ENCODE peak calls at places on chromosomes 3 and 15, in ten cellular contexts. One of them, this sample, is unnamed.

GRCh38 chr15:39360417-39360816 is 220.5 kb upstream of the THBS1 start:
- DNase-seq in brain microvascular endothelial cell: no peak
- DNase-seq in fibroblast of the aortic adventitia: no peak
- DNase-seq in hepatocyte: no peak
- DNase-seq in uterus: no peak
- DNase-seq in fibroblast of mammary gland: peak; percentile 48
- DNase-seq in HFF-Myc: no peak
- DNase-seq in IMR-90: no peak
- DNase-seq in ovary: no peak
- DNase-seq in AG04450: no peak
- DNase-seq in this sample: no peak

GRCh38 chr3:186998937-186999368 is 68.6 kb downstream of the ST6GAL1 start:
- DNase-seq in fibroblast of the aortic adventitia: no peak
- DNase-seq in hepatocyte: no peak
- DNase-seq in brain microvascular endothelial cell: no peak
- DNase-seq in IMR-90: no peak
- DNase-seq in uterus: no peak
- DNase-seq in ovary: no peak
- DNase-seq in AG04450: no peak
- DNase-seq in HFF-Myc: no peak
- DNase-seq in fibroblast of mammary gland: no peak
- DNase-seq in this sample: no peak

GRCh38 chr3:167684389-167684993 is 30.7 kb upstream of the WDR49 start:
- DNase-seq in HFF-Myc: peak; percentile 45
- DNase-seq in fibroblast of the aortic adventitia: peak; percentile 73
- DNase-seq in ovary: peak; percentile 7
- DNase-seq in AG04450: peak; percentile 24
- DNase-seq in IMR-90: peak; percentile 58
- DNase-seq in uterus: peak; percentile 31
- DNase-seq in brain microvascular endothelial cell: peak; percentile 76
- DNase-seq in fibroblast of mammary gland: peak; percentile 68
- DNase-seq in hepatocyte: peak; percentile 82
- DNase-seq in this sample: peak; percentile 79

GRCh38 chr15:92797168-92798052 is 102.7 kb upstream of the CHD2 start:
- DNase-seq in HFF-Myc: peak; percentile 75
- DNase-seq in IMR-90: peak; percentile 81
- DNase-seq in fibroblast of mammary gland: peak; percentile 84
- DNase-seq in brain microvascular endothelial cell: peak; percentile 79
- DNase-seq in ovary: no peak
- DNase-seq in fibroblast of the aortic adventitia: peak; percentile 91
- DNase-seq in hepatocyte: peak; percentile 91
- DNase-seq in uterus: peak; percentile 53
- DNase-seq in AG04450: peak; percentile 48
- DNase-seq in this sample: peak; percentile 88

GRCh38 chr3:71517206-71517855 is 66.2 kb downstream of the FOXP1 start:
- DNase-seq in uterus: no peak
- DNase-seq in hepatocyte: no peak
- DNase-seq in fibroblast of the aortic adventitia: peak; percentile 65
- DNase-seq in fibroblast of mammary gland: no peak
- DNase-seq in brain microvascular endothelial cell: no peak
- DNase-seq in IMR-90: no peak
- DNase-seq in ovary: no peak
- DNase-seq in AG04450: no peak
- DNase-seq in HFF-Myc: no peak
- DNase-seq in this sample: no peak

GRCh38 chr15:90819390-90819789 is 49.0 kb upstream of the FURIN start:
- DNase-seq in fibroblast of mammary gland: no peak
- DNase-seq in ovary: no peak
- DNase-seq in brain microvascular endothelial cell: no peak
- DNase-seq in HFF-Myc: no peak
- DNase-seq in fibroblast of the aortic adventitia: no peak
- DNase-seq in IMR-90: no peak
- DNase-seq in hepatocyte: no peak
- DNase-seq in AG04450: no peak
- DNase-seq in uterus: no peak
- DNase-seq in this sample: no peak

GRCh38 chr3:76405196-76405595 is 619.8 kb upstream of the ZNF717 start:
- DNase-seq in IMR-90: peak; percentile 69
- DNase-seq in hepatocyte: no peak
- DNase-seq in fibroblast of the aortic adventitia: no peak
- DNase-seq in HFF-Myc: no peak
- DNase-seq in ovary: no peak
- DNase-seq in uterus: no peak
- DNase-seq in AG04450: no peak
- DNase-seq in fibroblast of mammary gland: peak; percentile 5
- DNase-seq in brain microvascular endothelial cell: peak; percentile 17
- DNase-seq in this sample: peak; percentile 53

GRCh38 chr3:126659915-126660886 is 5.3 kb upstream of the TXNRD3 start:
- DNase-seq in uterus: no peak
- DNase-seq in brain microvascular endothelial cell: no peak
- DNase-seq in AG04450: no peak
- DNase-seq in ovary: no peak
- DNase-seq in fibroblast of the aortic adventitia: no peak
- DNase-seq in HFF-Myc: no peak
- DNase-seq in IMR-90: no peak
- DNase-seq in hepatocyte: peak; percentile 35
- DNase-seq in fibroblast of mammary gland: peak; percentile 16
- DNase-seq in this sample: peak; percentile 27

GRCh38 chr3:122898298-122898697 is 103.4 kb downstream of the SLC49A4 start:
- DNase-seq in IMR-90: no peak
- DNase-seq in fibroblast of mammary gland: no peak
- DNase-seq in brain microvascular endothelial cell: no peak
- DNase-seq in hepatocyte: no peak
- DNase-seq in AG04450: no peak
- DNase-seq in uterus: no peak
- DNase-seq in ovary: no peak
- DNase-seq in HFF-Myc: no peak
- DNase-seq in fibroblast of the aortic adventitia: peak; percentile 16
- DNase-seq in this sample: no peak

GRCh38 chr3:13547591-13548371 is 1.1 kb upstream of the FBLN2 start:
- DNase-seq in hepatocyte: no peak
- DNase-seq in brain microvascular endothelial cell: no peak
- DNase-seq in fibroblast of mammary gland: no peak
- DNase-seq in uterus: no peak
- DNase-seq in HFF-Myc: no peak
- DNase-seq in IMR-90: no peak
- DNase-seq in ovary: no peak
- DNase-seq in AG04450: no peak
- DNase-seq in fibroblast of the aortic adventitia: no peak
- DNase-seq in this sample: no peak

GRCh38 chr3:174101244-174101643 is 703.7 kb downstream of the NLGN1 start:
- DNase-seq in brain microvascular endothelial cell: no peak
- DNase-seq in HFF-Myc: no peak
- DNase-seq in hepatocyte: no peak
- DNase-seq in ovary: no peak
- DNase-seq in IMR-90: peak; percentile 69
- DNase-seq in fibroblast of mammary gland: no peak
- DNase-seq in fibroblast of the aortic adventitia: no peak
- DNase-seq in uterus: no peak
- DNase-seq in AG04450: no peak
- DNase-seq in this sample: no peak

GRCh38 chr15:44038801-44039200 is 156.3 kb downstream of the FRMD5 start:
- DNase-seq in hepatocyte: peak; percentile 58
- DNase-seq in uterus: no peak
- DNase-seq in ovary: no peak
- DNase-seq in AG04450: no peak
- DNase-seq in HFF-Myc: no peak
- DNase-seq in IMR-90: peak; percentile 66
- DNase-seq in fibroblast of the aortic adventitia: no peak
- DNase-seq in fibroblast of mammary gland: no peak
- DNase-seq in brain microvascular endothelial cell: peak; percentile 25
- DNase-seq in this sample: peak; percentile 64

GRCh38 chr3:120098710-120099109 is 4.5 kb upstream of the GSK3B start:
- DNase-seq in brain microvascular endothelial cell: no peak
- DNase-seq in ovary: no peak
- DNase-seq in uterus: no peak
- DNase-seq in HFF-Myc: no peak
- DNase-seq in fibroblast of mammary gland: no peak
- DNase-seq in fibroblast of the aortic adventitia: no peak
- DNase-seq in AG04450: no peak
- DNase-seq in hepatocyte: no peak
- DNase-seq in IMR-90: no peak
- DNase-seq in this sample: no peak

GRCh38 chr15:64337761-64338160 is 18.2 kb downstream of the CSNK1G1 start:
- DNase-seq in HFF-Myc: no peak
- DNase-seq in AG04450: peak; percentile 27
- DNase-seq in hepatocyte: no peak
- DNase-seq in fibroblast of mammary gland: no peak
- DNase-seq in brain microvascular endothelial cell: no peak
- DNase-seq in ovary: no peak
- DNase-seq in fibroblast of the aortic adventitia: no peak
- DNase-seq in uterus: no peak
- DNase-seq in IMR-90: peak; percentile 82
- DNase-seq in this sample: no peak

GRCh38 chr15:64333986-64334385 is 22.0 kb downstream of the CSNK1G1 start:
- DNase-seq in fibroblast of mammary gland: peak; percentile 17
- DNase-seq in HFF-Myc: no peak
- DNase-seq in uterus: no peak
- DNase-seq in brain microvascular endothelial cell: no peak
- DNase-seq in IMR-90: peak; percentile 21
- DNase-seq in AG04450: no peak
- DNase-seq in ovary: no peak
- DNase-seq in fibroblast of the aortic adventitia: peak; percentile 65
- DNase-seq in hepatocyte: no peak
- DNase-seq in this sample: no peak

GRCh38 chr15:64340355-64340754 is 15.6 kb downstream of the CSNK1G1 start:
- DNase-seq in IMR-90: no peak
- DNase-seq in fibroblast of the aortic adventitia: no peak
- DNase-seq in HFF-Myc: no peak
- DNase-seq in fibroblast of mammary gland: no peak
- DNase-seq in ovary: no peak
- DNase-seq in uterus: no peak
- DNase-seq in brain microvascular endothelial cell: no peak
- DNase-seq in AG04450: no peak
- DNase-seq in hepatocyte: no peak
- DNase-seq in this sample: no peak

GRCh38 chr15:64333516-64333915 is 22.5 kb downstream of the CSNK1G1 start:
- DNase-seq in IMR-90: no peak
- DNase-seq in HFF-Myc: no peak
- DNase-seq in brain microvascular endothelial cell: no peak
- DNase-seq in ovary: no peak
- DNase-seq in hepatocyte: no peak
- DNase-seq in fibroblast of the aortic adventitia: no peak
- DNase-seq in fibroblast of mammary gland: no peak
- DNase-seq in uterus: no peak
- DNase-seq in AG04450: no peak
- DNase-seq in this sample: no peak

GRCh38 chr15:64334530-64334929 is 21.4 kb downstream of the CSNK1G1 start:
- DNase-seq in uterus: no peak
- DNase-seq in fibroblast of the aortic adventitia: no peak
- DNase-seq in HFF-Myc: no peak
- DNase-seq in brain microvascular endothelial cell: no peak
- DNase-seq in IMR-90: no peak
- DNase-seq in AG04450: no peak
- DNase-seq in fibroblast of mammary gland: no peak
- DNase-seq in ovary: no peak
- DNase-seq in hepatocyte: no peak
- DNase-seq in this sample: no peak
- TF ChIP-seq CTCF in uterus: no peak
- TF ChIP-seq CTCF in fibroblast of the aortic adventitia: no peak
- TF ChIP-seq CTCF in HFF-Myc: no peak
- TF ChIP-seq CTCF in brain microvascular endothelial cell: no peak
- TF ChIP-seq CTCF in IMR-90: no peak
- TF ChIP-seq CTCF in AG04450: no peak
- TF ChIP-seq CTCF in fibroblast of mammary gland: no peak
- TF ChIP-seq CTCF in ovary: no peak
- TF ChIP-seq CTCF in hepatocyte: no peak
- TF ChIP-seq CTCF in this sample: no peak

GRCh38 chr3:10238330-10238995 is 9.8 kb upstream of the TATDN2 start:
- DNase-seq in ovary: no peak
- DNase-seq in fibroblast of mammary gland: no peak
- DNase-seq in brain microvascular endothelial cell: no peak
- DNase-seq in AG04450: no peak
- DNase-seq in HFF-Myc: no peak
- DNase-seq in hepatocyte: no peak
- DNase-seq in uterus: no peak
- DNase-seq in fibroblast of the aortic adventitia: no peak
- DNase-seq in IMR-90: no peak
- DNase-seq in this sample: no peak
- H3K4me3 ChIP-seq in ovary: no peak overlapping the region
- H3K4me3 ChIP-seq in fibroblast of mammary gland: no peak overlapping the region
- H3K4me3 ChIP-seq in brain microvascular endothelial cell: no peak overlapping the region
- H3K4me3 ChIP-seq in AG04450: no peak overlapping the region
- H3K4me3 ChIP-seq in HFF-Myc: no peak overlapping the region
- H3K4me3 ChIP-seq in hepatocyte: no peak overlapping the region
- H3K4me3 ChIP-seq in uterus: no peak overlapping the region
- H3K4me3 ChIP-seq in fibroblast of the aortic adventitia: no peak overlapping the region
- H3K4me3 ChIP-seq in IMR-90: no peak overlapping the region
- H3K4me3 ChIP-seq in this sample: no peak overlapping the region

GRCh38 chr3:183540501-183541234 is 14.8 kb downstream of the KLHL6 start:
- DNase-seq in HFF-Myc: no peak
- DNase-seq in fibroblast of the aortic adventitia: no peak
- DNase-seq in hepatocyte: no peak
- DNase-seq in AG04450: no peak
- DNase-seq in uterus: no peak
- DNase-seq in brain microvascular endothelial cell: no peak
- DNase-seq in fibroblast of mammary gland: no peak
- DNase-seq in ovary: no peak
- DNase-seq in IMR-90: no peak
- DNase-seq in this sample: no peak

GRCh38 chr3:183541738-183542137 is 13.8 kb downstream of the KLHL6 start:
- DNase-seq in fibroblast of the aortic adventitia: no peak
- DNase-seq in AG04450: no peak
- DNase-seq in brain microvascular endothelial cell: no peak
- DNase-seq in ovary: no peak
- DNase-seq in uterus: no peak
- DNase-seq in hepatocyte: no peak
- DNase-seq in fibroblast of mammary gland: no peak
- DNase-seq in IMR-90: no peak
- DNase-seq in HFF-Myc: no peak
- DNase-seq in this sample: peak; percentile 37

GRCh38 chr3:183539821-183540220 is 15.7 kb downstream of the KLHL6 start:
- DNase-seq in fibroblast of mammary gland: no peak
- DNase-seq in fibroblast of the aortic adventitia: no peak
- DNase-seq in hepatocyte: no peak
- DNase-seq in brain microvascular endothelial cell: no peak
- DNase-seq in IMR-90: no peak
- DNase-seq in ovary: no peak
- DNase-seq in HFF-Myc: no peak
- DNase-seq in uterus: no peak
- DNase-seq in AG04450: no peak
- DNase-seq in this sample: no peak

GRCh38 chr3:183542355-183542754 is 13.2 kb downstream of the KLHL6 start:
- DNase-seq in HFF-Myc: no peak
- DNase-seq in hepatocyte: no peak
- DNase-seq in IMR-90: no peak
- DNase-seq in AG04450: no peak
- DNase-seq in uterus: no peak
- DNase-seq in fibroblast of the aortic adventitia: no peak
- DNase-seq in fibroblast of mammary gland: no peak
- DNase-seq in brain microvascular endothelial cell: no peak
- DNase-seq in ovary: no peak
- DNase-seq in this sample: no peak

GRCh38 chr3:183541235-183541655 is 14.3 kb downstream of the KLHL6 start:
- DNase-seq in brain microvascular endothelial cell: no peak
- DNase-seq in hepatocyte: no peak
- DNase-seq in HFF-Myc: no peak
- DNase-seq in fibroblast of mammary gland: no peak
- DNase-seq in uterus: no peak
- DNase-seq in IMR-90: no peak
- DNase-seq in ovary: no peak
- DNase-seq in AG04450: no peak
- DNase-seq in fibroblast of the aortic adventitia: no peak
- DNase-seq in this sample: no peak
- TF ChIP-seq CTCF in brain microvascular endothelial cell: no peak
- TF ChIP-seq CTCF in hepatocyte: no peak
- TF ChIP-seq CTCF in HFF-Myc: no peak
- TF ChIP-seq CTCF in fibroblast of mammary gland: no peak
- TF ChIP-seq CTCF in uterus: no peak
- TF ChIP-seq CTCF in IMR-90: no peak
- TF ChIP-seq CTCF in ovary: no peak
- TF ChIP-seq CTCF in AG04450: no peak
- TF ChIP-seq CTCF in fibroblast of the aortic adventitia: no peak
- TF ChIP-seq CTCF in this sample: no peak

GRCh38 chr3:46480481-46481195 is 15.9 kb upstream of the LTF start:
- DNase-seq in ovary: no peak
- DNase-seq in uterus: no peak
- DNase-seq in AG04450: no peak
- DNase-seq in brain microvascular endothelial cell: no peak
- DNase-seq in hepatocyte: peak; percentile 2
- DNase-seq in fibroblast of mammary gland: no peak
- DNase-seq in HFF-Myc: no peak
- DNase-seq in IMR-90: no peak
- DNase-seq in fibroblast of the aortic adventitia: no peak
- DNase-seq in this sample: no peak
- H3K4me3 ChIP-seq in ovary: no peak overlapping the region
- H3K4me3 ChIP-seq in uterus: no peak overlapping the region
- H3K4me3 ChIP-seq in AG04450: no peak overlapping the region
- H3K4me3 ChIP-seq in brain microvascular endothelial cell: no peak overlapping the region
- H3K4me3 ChIP-seq in hepatocyte: no peak overlapping the region
- H3K4me3 ChIP-seq in fibroblast of mammary gland: no peak overlapping the region
- H3K4me3 ChIP-seq in HFF-Myc: no peak overlapping the region
- H3K4me3 ChIP-seq in IMR-90: no peak overlapping the region
- H3K4me3 ChIP-seq in fibroblast of the aortic adventitia: no peak overlapping the region
- H3K4me3 ChIP-seq in this sample: no peak overlapping the region